ENCODE peak calls at places on chromosomes 6 and 20, in four cellular contexts. One of them, this sample, is unnamed.

GRCh38 chr20:47154089-47154488 is 202.4 kb downstream of the ZMYND8 start:
- DNase-seq in transverse colon: no peak
- DNase-seq in fibroblast of lung: no peak
- DNase-seq in NT2/D1: no peak
- DNase-seq in this sample: no peak

GRCh38 chr6:150072201-150072600 is 3.3 kb upstream of the ULBP3 start:
- DNase-seq in NT2/D1: no peak
- DNase-seq in transverse colon: peak; percentile 94
- DNase-seq in fibroblast of lung: peak; percentile 10
- DNase-seq in this sample: no peak

GRCh38 chr6:157503018-157503747 is 122.2 kb downstream of the ZDHHC14 start:
- DNase-seq in NT2/D1: no peak
- DNase-seq in transverse colon: no peak
- DNase-seq in fibroblast of lung: no peak
- DNase-seq in this sample: no peak

GRCh38 chr6:139378882-139379341 is 4.5 kb upstream of the CITED2 start:
- DNase-seq in fibroblast of lung: no peak
- DNase-seq in NT2/D1: no peak
- DNase-seq in transverse colon: no peak
- DNase-seq in this sample: no peak

GRCh38 chr6:134161036-134161435 is 108.6 kb upstream of the SLC2A12 start:
- DNase-seq in NT2/D1: no peak
- DNase-seq in transverse colon: no peak
- DNase-seq in fibroblast of lung: no peak
- DNase-seq in this sample: no peak

GRCh38 chr20:51536116-51537069 is 6.1 kb downstream of the NFATC2 start:
- DNase-seq in fibroblast of lung: no peak
- DNase-seq in NT2/D1: no peak
- DNase-seq in transverse colon: no peak
- DNase-seq in this sample: no peak

GRCh38 chr20:10579942-10580341 is 93.9 kb downstream of the JAG1 start:
- DNase-seq in NT2/D1: no peak
- DNase-seq in fibroblast of lung: no peak
- DNase-seq in transverse colon: no peak
- DNase-seq in this sample: no peak

GRCh38 chr6:123276439-123277045 is 280.5 kb downstream of the CLVS2 start:
- DNase-seq in transverse colon: no peak
- DNase-seq in fibroblast of lung: no peak
- DNase-seq in NT2/D1: peak; percentile 3
- DNase-seq in this sample: no peak

GRCh38 chr6:44264154-44265002 is 973 bp downstream of the NFKBIE start:
- DNase-seq in NT2/D1: no peak
- DNase-seq in fibroblast of lung: no peak
- DNase-seq in transverse colon: peak; percentile 72
- DNase-seq in this sample: peak; percentile 56

GRCh38 chr6:123127807-123128206 is 131.8 kb downstream of the CLVS2 start:
- DNase-seq in fibroblast of lung: no peak
- DNase-seq in NT2/D1: no peak
- DNase-seq in transverse colon: no peak
- DNase-seq in this sample: no peak

GRCh38 chr6:4647414-4648365 is 128.5 kb upstream of the CDYL start:
- DNase-seq in transverse colon: peak; percentile 80
- DNase-seq in fibroblast of lung: peak; percentile 82
- DNase-seq in NT2/D1: peak; percentile 71
- DNase-seq in this sample: no peak

GRCh38 chr6:135583256-135583758 is 85.8 kb upstream of the AHI1 start:
- DNase-seq in NT2/D1: no peak
- DNase-seq in transverse colon: no peak
- DNase-seq in fibroblast of lung: peak; percentile 59
- DNase-seq in this sample: no peak

GRCh38 chr6:91045152-91045551 is 458.3 kb upstream of the MAP3K7 start:
- DNase-seq in transverse colon: no peak
- DNase-seq in fibroblast of lung: no peak
- DNase-seq in NT2/D1: no peak
- DNase-seq in this sample: no peak

GRCh38 chr6:44667668-44668390 is 280.3 kb downstream of the CDC5L start:
- DNase-seq in fibroblast of lung: no peak
- DNase-seq in NT2/D1: no peak
- DNase-seq in transverse colon: peak; percentile 41
- DNase-seq in this sample: peak; percentile 4

GRCh38 chr20:20096421-20096820 is 44.1 kb downstream of the CFAP61 start:
- DNase-seq in NT2/D1: no peak
- DNase-seq in fibroblast of lung: no peak
- DNase-seq in transverse colon: no peak
- DNase-seq in this sample: no peak

GRCh38 chr20:20205141-20205861 is 153.0 kb downstream of the CFAP61 start:
- DNase-seq in transverse colon: no peak
- DNase-seq in NT2/D1: no peak
- DNase-seq in fibroblast of lung: no peak
- DNase-seq in this sample: no peak

GRCh38 chr6:73521351-73522254 is 771 bp upstream of the EEF1A1 start:
- DNase-seq in NT2/D1: no peak
- DNase-seq in transverse colon: no peak
- DNase-seq in fibroblast of lung: peak; percentile 93
- DNase-seq in this sample: no peak

GRCh38 chr20:44696315-44696714 is 18.9 kb upstream of the CCN5 start:
- DNase-seq in transverse colon: no peak
- DNase-seq in fibroblast of lung: no peak
- DNase-seq in NT2/D1: no peak
- DNase-seq in this sample: no peak

GRCh38 chr6:132893772-132894490 is 79.6 kb downstream of the RPS12 start:
- DNase-seq in NT2/D1: no peak
- DNase-seq in fibroblast of lung: no peak
- DNase-seq in transverse colon: no peak
- DNase-seq in this sample: no peak

GRCh38 chr6:128491041-128491642 is 29.3 kb downstream of the PTPRK start:
- DNase-seq in NT2/D1: no peak
- DNase-seq in fibroblast of lung: no peak
- DNase-seq in transverse colon: peak; percentile 29
- DNase-seq in this sample: no peak

GRCh38 chr6:46651006-46651405 is 1.6 kb downstream of the CYP39A1 start:
- DNase-seq in NT2/D1: no peak
- DNase-seq in transverse colon: no peak
- DNase-seq in fibroblast of lung: peak; percentile 83
- DNase-seq in this sample: no peak

GRCh38 chr6:12233693-12234551 is 56.2 kb upstream of the EDN1 start:
- DNase-seq in fibroblast of lung: peak; percentile 86
- DNase-seq in transverse colon: peak; percentile 28
- DNase-seq in NT2/D1: peak; percentile 11
- DNase-seq in this sample: peak; percentile 60

GRCh38 chr6:159098636-159099106 is 53.9 kb upstream of the TAGAP start:
- DNase-seq in fibroblast of lung: no peak
- DNase-seq in NT2/D1: no peak
- DNase-seq in transverse colon: no peak
- DNase-seq in this sample: peak; percentile 85

GRCh38 chr6:20873425-20874190 is 339.4 kb downstream of the CDKAL1 start:
- DNase-seq in NT2/D1: no peak
- DNase-seq in fibroblast of lung: peak; percentile 54
- DNase-seq in transverse colon: no peak
- DNase-seq in this sample: no peak

GRCh38 chr20:46739441-46740213 is 30.2 kb downstream of the SLC2A10 start:
- DNase-seq in NT2/D1: no peak
- DNase-seq in fibroblast of lung: peak; percentile 15
- DNase-seq in transverse colon: no peak
- DNase-seq in this sample: no peak

DNA sequence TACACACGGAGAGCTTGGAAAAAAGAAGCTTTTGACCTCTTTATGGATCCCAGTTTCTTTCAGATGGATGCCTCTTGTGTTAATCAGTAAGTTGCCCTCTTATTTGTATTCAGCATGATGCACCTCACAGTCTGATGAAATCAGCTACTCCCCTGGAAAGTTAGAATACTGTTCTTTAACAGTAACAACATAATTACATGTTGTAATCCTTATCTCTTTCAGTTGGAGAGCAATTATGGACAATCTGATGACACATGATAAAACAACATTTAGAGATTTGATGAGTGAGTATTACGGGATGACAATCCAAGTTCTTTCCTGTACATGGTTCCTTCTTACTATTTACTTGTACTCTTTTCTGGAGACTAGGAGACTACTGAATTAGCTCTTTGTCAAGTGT is 39.1 kb downstream of the PGM3 start:
- DNase-seq in transverse colon: no peak
- DNase-seq in NT2/D1: no peak
- DNase-seq in fibroblast of lung: no peak
- DNase-seq in this sample: no peak
- H3K36me3 ChIP-seq in transverse colon: no peaks in the 10 kb centered on the region
- H3K36me3 ChIP-seq in NT2/D1: peaks cover 6% of the 10 kb centered on the region
- H3K36me3 ChIP-seq in fibroblast of lung: no peaks in the 10 kb centered on the region
- H3K36me3 ChIP-seq in this sample: peaks cover 10% of the 10 kb centered on the region

DNA sequence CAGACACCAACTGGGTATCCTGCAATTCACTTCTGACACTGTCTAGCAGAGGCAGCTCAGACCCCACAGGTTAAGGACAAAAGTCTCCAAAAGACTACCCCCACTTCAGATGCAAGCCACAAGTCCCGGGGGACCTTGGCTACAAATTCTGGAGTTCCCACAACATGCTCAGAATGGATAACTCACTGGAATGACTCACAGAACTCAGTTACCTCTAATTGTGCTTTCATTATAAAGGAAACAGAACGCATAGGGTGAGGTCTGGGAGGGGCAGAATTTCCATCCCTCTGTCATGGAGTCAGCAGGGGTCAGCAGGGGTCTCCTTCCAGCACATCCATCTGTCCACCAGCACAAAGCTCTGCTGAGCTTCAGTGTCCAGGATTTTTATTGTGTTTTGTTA is 184.2 kb downstream of the CDH4 start:
- DNase-seq in transverse colon: no peak
- DNase-seq in fibroblast of lung: peak; percentile 39
- DNase-seq in NT2/D1: no peak
- DNase-seq in this sample: no peak
- H3K4me1 ChIP-seq in transverse colon: no peaks in the 10 kb centered on the region
- H3K4me1 ChIP-seq in fibroblast of lung: peaks cover 8% of the 10 kb centered on the region
- H3K4me1 ChIP-seq in NT2/D1: peaks cover 20% of the 10 kb centered on the region
- H3K4me1 ChIP-seq in this sample: no peaks in the 10 kb centered on the region

DNA sequence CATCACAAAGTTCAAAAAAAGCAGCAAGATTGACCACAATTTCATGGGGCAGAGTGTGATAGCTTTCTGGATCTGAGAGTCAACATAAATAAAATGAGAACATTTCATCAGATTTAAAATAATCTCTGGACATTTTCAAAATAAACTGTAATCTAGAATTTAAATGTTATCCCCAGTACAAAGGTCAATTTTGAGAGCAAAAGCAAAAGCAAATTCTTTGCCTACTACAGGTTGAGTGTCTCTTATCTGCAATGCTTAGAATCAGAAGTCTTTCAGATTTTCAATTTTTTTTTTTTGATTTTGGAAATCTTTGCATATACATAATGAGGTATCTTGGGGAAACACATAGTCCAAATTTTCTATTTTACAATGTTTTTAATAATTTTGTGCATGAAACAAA is 67.6 kb upstream of the LYRM2 start:
- DNase-seq in fibroblast of lung: no peak
- DNase-seq in transverse colon: no peak
- DNase-seq in NT2/D1: no peak
- DNase-seq in this sample: no peak
- H3K36me3 ChIP-seq in fibroblast of lung: peaks cover 3% of the 10 kb centered on the region
- H3K36me3 ChIP-seq in transverse colon: peaks cover 2% of the 10 kb centered on the region
- H3K36me3 ChIP-seq in NT2/D1: peaks cover 81% of the 10 kb centered on the region
- H3K36me3 ChIP-seq in this sample: peaks cover 30% of the 10 kb centered on the region

GRCh38 chr6:137661601-137662000 is 167.4 kb upstream of the OLIG3 start:
- DNase-seq in fibroblast of lung: peak; percentile 30
- DNase-seq in transverse colon: no peak
- DNase-seq in NT2/D1: no peak
- DNase-seq in this sample: peak; percentile 64
- H3K4me1 ChIP-seq in fibroblast of lung: no peaks in the 10 kb centered on the region
- H3K4me1 ChIP-seq in transverse colon: no peaks in the 10 kb centered on the region
- H3K4me1 ChIP-seq in NT2/D1: no peaks in the 10 kb centered on the region
- H3K4me1 ChIP-seq in this sample: no peaks in the 10 kb centered on the region

GRCh38 chr20:25507385-25508082 is 77.8 kb downstream of the NINL start:
- DNase-seq in transverse colon: no peak
- DNase-seq in fibroblast of lung: no peak
- DNase-seq in NT2/D1: no peak
- DNase-seq in this sample: no peak
- H3K36me3 ChIP-seq in transverse colon: no peaks in the 10 kb centered on the region
- H3K36me3 ChIP-seq in fibroblast of lung: peaks cover 11% of the 10 kb centered on the region
- H3K36me3 ChIP-seq in NT2/D1: peaks cover 92% of the 10 kb centered on the region
- H3K36me3 ChIP-seq in this sample: no peaks in the 10 kb centered on the region

GRCh38 chr20:31691646-31692275 is 30.9 kb downstream of the BCL2L1 start:
- DNase-seq in fibroblast of lung: no peak
- DNase-seq in transverse colon: no peak
- DNase-seq in NT2/D1: no peak
- DNase-seq in this sample: no peak

GRCh38 chr20:31685853-31686641 is 36.6 kb downstream of the BCL2L1 start:
- DNase-seq in NT2/D1: no peak
- DNase-seq in transverse colon: no peak
- DNase-seq in fibroblast of lung: no peak
- DNase-seq in this sample: no peak

GRCh38 chr20:31687777-31688176 is 34.9 kb downstream of the BCL2L1 start:
- DNase-seq in transverse colon: no peak
- DNase-seq in fibroblast of lung: no peak
- DNase-seq in NT2/D1: no peak
- DNase-seq in this sample: no peak

GRCh38 chr20:31690124-31690666 is 32.5 kb downstream of the BCL2L1 start:
- DNase-seq in fibroblast of lung: no peak
- DNase-seq in NT2/D1: no peak
- DNase-seq in transverse colon: no peak
- DNase-seq in this sample: no peak

DNA sequence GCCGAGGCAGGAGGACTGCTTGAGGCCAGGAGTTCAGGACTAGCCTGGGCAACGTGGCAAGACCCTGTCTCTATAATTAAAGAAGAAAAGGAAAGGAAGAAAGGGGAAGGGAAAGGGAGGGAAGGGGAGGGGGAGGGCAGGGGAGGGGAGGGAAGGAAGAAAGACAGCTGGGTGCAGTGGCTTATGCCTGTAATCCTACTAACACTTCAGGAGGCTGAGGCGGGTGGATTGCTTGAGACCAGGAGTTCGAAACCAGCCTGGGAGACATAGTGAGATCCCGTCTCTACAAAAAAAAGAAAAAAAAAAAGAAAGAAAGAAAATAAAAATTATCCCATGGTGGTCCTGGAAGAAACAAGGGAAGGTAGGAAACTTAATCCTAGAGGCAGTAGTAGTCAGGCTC is 33.5 kb downstream of the BCL2L1 start:
- DNase-seq in NT2/D1: no peak
- DNase-seq in fibroblast of lung: no peak
- DNase-seq in transverse colon: no peak
- DNase-seq in this sample: no peak
- H3K4me1 ChIP-seq in NT2/D1: no peaks in the 10 kb centered on the region
- H3K4me1 ChIP-seq in fibroblast of lung: peaks cover 2% of the 10 kb centered on the region
- H3K4me1 ChIP-seq in transverse colon: peaks cover 6% of the 10 kb centered on the region
- H3K4me1 ChIP-seq in this sample: peaks cover 44% of the 10 kb centered on the region